ENCODE peak calls at places on chromosome X, in six cellular contexts. X is uterus; I is CD8-positive, alpha-beta T cell; O is lower leg skin; T is right lobe of liver; Z is upper lobe of right lung. G is an unnamed sample.

GRCh38 chrX:34891391-34891790 is 51.2 kb upstream of the FAM47B start:
- DNase-seq in I (no peak), O (no peak), X (no peak), Z (no peak), T (no peak), G (no peak)

GRCh38 chrX:132564026-132564425 is 75.2 kb upstream of the MBNL3 start:
- DNase-seq in O (no peak), I (no peak), Z (no peak), T (no peak), X (no peak), G (no peak)

GRCh38 chrX:78650906-78651437 is 8.2 kb downstream of the RTL3 start:
- DNase-seq in Z (no peak), I (no peak), O (no peak), X (no peak), T (no peak), G (no peak)

GRCh38 chrX:152136312-152136711 is 2.1 kb downstream of the MAGEA10 start:
- DNase-seq in T (no peak), Z (no peak), O (no peak), X (no peak), I (no peak), G (no peak)

GRCh38 chrX:9352683-9353430 is 112.0 kb upstream of the TBL1X start:
- DNase-seq in I (no peak), O (peak), T (no peak), X (no peak), Z (no peak), G (no peak)

GRCh38 chrX:137427061-137427778 is 138.7 kb upstream of the ZIC3 start:
- DNase-seq in T (no peak), O (no peak), Z (no peak), I (no peak), X (no peak), G (peak)

GRCh38 chrX:138874271-138874670 is 162.8 kb upstream of the FGF13 start:
- DNase-seq in Z (no peak), I (no peak), X (no peak), T (no peak), O (no peak), G (no peak)

GRCh38 chrX:10444204-10444603 is 176.2 kb downstream of the MID1 start:
- DNase-seq in I (no peak), O (no peak), X (no peak), T (no peak), Z (no peak), G (no peak)

GRCh38 chrX:30992381-30992904 is 79.4 kb downstream of the FTHL17 start:
- DNase-seq in I (no peak), Z (no peak), T (no peak), X (no peak), O (no peak), G (no peak)

GRCh38 chrX:1412551-1413161 is 20.7 kb upstream of the SLC25A6 start:
- DNase-seq in I (no peak), Z (peak), O (no peak), T (no peak), X (no peak), G (no peak)

GRCh38 chrX:107167163-107167921 is 38.9 kb downstream of the NUP62CL start:
- DNase-seq in X (no peak), I (no peak), T (no peak), Z (no peak), O (no peak), G (no peak)

GRCh38 chrX:43958529-43958928 is 14.7 kb downstream of the NDP start:
- DNase-seq in O (peak), T (no peak), Z (no peak), I (peak), X (peak), G (no peak)

GRCh38 chrX:39760930-39761329 is 336.8 kb downstream of the BCOR start:
- DNase-seq in O (no peak), I (no peak), T (no peak), X (no peak), Z (no peak), G (no peak)

GRCh38 chrX:71096702-71097032 is 1.0 kb downstream of the FOXO4 start:
- DNase-seq in O (no peak), Z (no peak), X (no peak), T (no peak), I (no peak), G (no peak)

GRCh38 chrX:107768051-107768450 is 7.5 kb downstream of the TSC22D3 start:
- DNase-seq in X (no peak), O (no peak), Z (no peak), T (no peak), I (no peak), G (no peak)

GRCh38 chrX:27680726-27681125 is 90.6 kb downstream of the DCAF8L2 start:
- DNase-seq in O (no peak), T (no peak), X (no peak), Z (no peak), I (no peak), G (no peak)

GRCh38 chrX:1027133-1027532 is 185.3 kb downstream of the CRLF2 start:
- DNase-seq in X (no peak), I (no peak), O (no peak), Z (peak), T (no peak), G (no peak)

GRCh38 chrX:2872937-2873336 is 44.2 kb downstream of the GYG2 start:
- DNase-seq in T (no peak), I (no peak), Z (no peak), X (no peak), O (no peak), G (no peak)

GRCh38 chrX:133269168-133269567 is 51.0 kb upstream of the TFDP3 start:
- DNase-seq in T (no peak), Z (no peak), I (no peak), X (no peak), O (no peak), G (no peak)

GRCh38 chrX:57367649-57368048 is 81.1 kb downstream of the FAAH2 start:
- DNase-seq in O (no peak), I (no peak), Z (no peak), T (no peak), X (no peak), G (no peak)

GRCh38 chrX:28582494-28582893 is 4.8 kb upstream of the IL1RAPL1 start:
- DNase-seq in X (no peak), T (no peak), Z (no peak), I (no peak), O (no peak), G (no peak)

GRCh38 chrX:3550160-3550765 is 163.2 kb downstream of the PRKX start:
- DNase-seq in Z (no peak), I (no peak), T (no peak), X (no peak), O (peak), G (no peak)

GRCh38 chrX:134537179-134537945 is 77.4 kb downstream of the HPRT1 start:
- DNase-seq in Z (no peak), X (no peak), T (no peak), O (no peak), I (no peak), G (no peak)

GRCh38 chrX:109294097-109294815 is 187.6 kb downstream of the GUCY2F start:
- DNase-seq in X (no peak), Z (no peak), T (no peak), I (no peak), O (no peak), G (no peak)

GRCh38 chrX:149495573-149496071 is 9.5 kb downstream of the IDS start:
- DNase-seq in Z (no peak), X (no peak), O (no peak), T (no peak), I (no peak), G (no peak)

GRCh38 chrX:149129767-149130166 is 375.3 kb downstream of the IDS start:
- DNase-seq in T (no peak), I (no peak), X (no peak), Z (no peak), O (no peak), G (no peak)

GRCh38 chrX:51836823-51837222 is 56.6 kb upstream of the MAGED1 start:
- DNase-seq in O (no peak), T (no peak), I (no peak), Z (no peak), X (no peak), G (no peak)

GRCh38 chrX:51456814-51457213 is 39.6 kb downstream of the NUDT11 start:
- DNase-seq in X (no peak), I (no peak), Z (no peak), O (no peak), T (no peak), G (no peak)

GRCh38 chrX:97898798-97899197 is 1015.1 kb downstream of the RPA4 start:
- DNase-seq in X (no peak), O (no peak), T (no peak), Z (no peak), I (no peak), G (no peak)

GRCh38 chrX:15343075-15343476 is 7.8 kb upstream of the PIGA start:
- DNase-seq in I (no peak), T (no peak), X (no peak), Z (no peak), O (no peak), G (no peak)

GRCh38 chrX:118355225-118355920 is 9.5 kb downstream of the WDR44 start:
- DNase-seq in O (no peak), I (no peak), X (no peak), Z (no peak), T (no peak), G (no peak)
- TF ChIP-seq CTCF in O (no peak), I (no peak), X (no peak), Z (no peak), T (no peak), G (no peak)

DNA sequence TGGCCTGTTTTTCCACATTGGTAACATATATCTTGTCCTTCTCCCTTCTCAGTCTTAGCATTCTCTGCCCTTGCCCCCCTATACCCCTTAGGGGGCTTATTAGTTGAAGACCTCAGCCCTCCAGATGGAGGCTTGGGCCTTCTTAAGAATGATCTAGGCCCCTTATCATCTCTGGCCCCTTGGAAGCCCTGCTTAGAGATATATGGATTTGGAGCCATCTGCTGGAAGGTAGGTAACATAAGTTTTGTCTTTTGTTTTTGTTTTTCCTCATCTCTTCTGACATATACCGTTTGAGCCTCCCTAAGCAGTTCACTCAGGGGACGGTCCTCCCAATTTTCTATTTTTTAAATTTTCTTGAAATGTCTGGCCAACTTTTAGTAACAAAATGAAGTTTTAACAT is 48.3 kb upstream of the NAP1L2 start:
- DNase-seq in Z (no peak), O (no peak), I (no peak), T (no peak), X (no peak), G (no peak)
- TF ChIP-seq CTCF in Z (no peak), O (no peak), I (no peak), T (peak), X (no peak), G (no peak)

DNA sequence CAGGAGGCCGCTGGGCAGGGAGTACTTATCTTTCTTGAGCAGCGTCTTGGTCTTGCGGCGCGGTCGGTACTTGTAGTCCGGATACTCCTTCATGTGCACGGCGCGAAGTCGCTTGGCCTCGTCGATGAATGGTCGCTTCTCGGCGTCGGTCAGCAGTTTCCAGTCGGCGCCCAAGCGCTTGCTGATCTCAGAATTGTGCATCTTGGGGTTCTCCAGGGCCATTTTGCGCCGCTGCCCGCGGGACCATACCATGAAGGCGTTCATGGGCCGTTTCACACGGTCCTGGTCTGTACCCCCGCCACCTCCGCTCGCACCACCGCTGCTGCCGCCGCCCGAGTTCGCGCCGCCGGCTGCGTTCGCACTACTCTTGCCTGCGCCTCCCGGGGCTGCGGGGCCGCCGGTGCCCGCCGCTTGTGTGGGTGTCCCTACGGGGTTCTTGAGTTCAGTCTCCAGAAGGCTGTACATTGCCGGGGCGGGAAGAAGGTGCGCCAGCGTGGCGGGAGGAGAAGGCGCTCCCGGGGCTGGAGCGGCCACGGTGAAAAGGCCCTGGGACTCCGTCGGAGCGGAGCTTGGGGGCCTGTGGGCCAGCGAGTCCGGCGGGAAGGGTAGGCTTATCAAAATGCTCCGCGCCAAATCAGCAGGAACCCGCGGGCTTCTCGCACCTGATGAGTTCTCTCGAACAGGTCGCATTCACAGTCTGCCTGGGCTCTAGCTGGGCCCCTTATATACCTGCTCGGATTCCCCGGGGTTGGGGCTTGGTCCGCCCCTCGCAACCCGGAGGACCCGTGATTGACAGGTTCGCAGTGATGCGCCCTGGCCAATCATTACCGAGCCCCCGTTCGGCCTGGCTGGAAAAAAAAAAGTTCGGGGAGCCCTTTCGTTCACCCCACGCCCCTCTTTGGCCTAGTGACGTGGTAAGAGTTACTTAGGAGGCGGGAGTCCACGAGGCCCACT is at the start of gene SOX3:
- DNase-seq in O (no peak), Z (no peak), X (no peak), T (no peak), I (no peak), G (no peak)
- TF ChIP-seq CTCF in O (no peak), Z (no peak), X (no peak), T (no peak), I (no peak), G (no peak)

DNA sequence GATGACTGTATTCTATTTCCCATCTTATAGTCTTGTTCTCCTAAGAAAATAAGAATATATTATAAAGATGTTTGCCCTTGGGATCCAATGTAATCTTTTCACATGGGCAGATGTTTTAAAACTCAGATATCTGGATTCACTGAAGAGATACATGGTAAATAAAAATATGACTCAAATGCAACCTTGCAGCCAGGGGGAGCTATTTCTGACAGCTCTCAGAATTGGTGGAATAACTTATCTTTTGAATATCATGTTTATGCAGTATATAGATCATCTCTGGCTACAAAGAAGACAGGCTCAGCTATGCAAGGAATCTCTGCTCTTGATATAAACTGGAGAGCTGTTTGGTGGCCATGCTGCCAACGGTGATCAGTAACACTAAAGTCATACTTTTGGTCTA is 274.7 kb downstream of the GLUD2 start:
- DNase-seq in I (no peak), T (no peak), X (no peak), Z (no peak), O (no peak), G (no peak)
- TF ChIP-seq CTCF in I (no peak), T (peak), X (no peak), Z (no peak), O (no peak), G (no peak)

GRCh38 chrX:130803537-130803936 is 99.5 kb downstream of the ENOX2 start:
- DNase-seq in T (no peak), Z (no peak), O (no peak), X (no peak), I (no peak), G (no peak)

GRCh38 chrX:130799393-130799792 is 103.6 kb downstream of the ENOX2 start:
- DNase-seq in I (no peak), Z (no peak), O (no peak), T (no peak), X (no peak), G (no peak)

GRCh38 chrX:130805906-130806305 is 97.1 kb downstream of the ENOX2 start:
- DNase-seq in T (no peak), Z (no peak), I (no peak), X (no peak), O (no peak), G (no peak)

DNA sequence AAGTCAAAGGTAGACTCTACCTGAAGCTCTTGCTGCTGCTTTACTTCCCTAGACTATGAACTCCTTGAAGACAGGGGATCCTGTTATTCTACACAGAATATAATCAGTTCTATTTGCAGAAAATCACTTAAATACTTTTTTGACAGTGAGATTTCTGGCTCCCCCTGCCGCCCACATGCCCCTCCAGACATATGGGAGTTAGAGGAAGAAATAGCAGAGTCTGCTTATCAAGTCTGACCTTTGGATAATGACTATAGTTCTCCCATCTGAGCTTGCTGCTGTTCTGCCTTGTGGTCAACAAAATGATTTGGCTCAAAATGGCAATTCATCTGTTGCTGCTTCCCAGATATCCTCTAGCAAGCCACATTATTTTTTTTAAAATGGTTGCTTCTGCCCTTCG is 101.1 kb downstream of the ENOX2 start:
- DNase-seq in X (no peak), T (no peak), I (no peak), O (no peak), Z (no peak), G (no peak)
- TF ChIP-seq CTCF in X (no peak), T (no peak), I (no peak), O (no peak), Z (no peak), G (no peak)

GRCh38 chrX:12076046-12076445 is 62.2 kb upstream of the FRMPD4 start:
- DNase-seq in Z (no peak), X (no peak), T (no peak), O (no peak), I (no peak), G (no peak)
- TF ChIP-seq CTCF in Z (no peak), X (no peak), T (no peak), O (no peak), I (no peak), G (no peak)

GRCh38 chrX:48703642-48704481 is 7.3 kb downstream of the SUV39H1 start:
- DNase-seq in O (no peak), X (no peak), T (no peak), I (no peak), Z (no peak), G (no peak)
- TF ChIP-seq CTCF in O (no peak), X (no peak), T (no peak), I (no peak), Z (no peak), G (no peak)

GRCh38 chrX:16712116-16712824 is at the start of gene CTPS2:
- DNase-seq in O (peak), T (peak), X (peak), I (peak), Z (peak), G (peak)
- TF ChIP-seq CTCF in O (no peak), T (no peak), X (no peak), I (no peak), Z (peak), G (no peak)

GRCh38 chrX:53452812-53453211 is 18.6 kb upstream of the HSD17B10 start:
- DNase-seq in O (no peak), I (no peak), T (no peak), X (no peak), Z (no peak), G (no peak)

GRCh38 chrX:53456254-53456653 is 22.1 kb upstream of the HSD17B10 start:
- DNase-seq in X (no peak), Z (no peak), O (no peak), T (no peak), I (no peak), G (no peak)

DNA sequence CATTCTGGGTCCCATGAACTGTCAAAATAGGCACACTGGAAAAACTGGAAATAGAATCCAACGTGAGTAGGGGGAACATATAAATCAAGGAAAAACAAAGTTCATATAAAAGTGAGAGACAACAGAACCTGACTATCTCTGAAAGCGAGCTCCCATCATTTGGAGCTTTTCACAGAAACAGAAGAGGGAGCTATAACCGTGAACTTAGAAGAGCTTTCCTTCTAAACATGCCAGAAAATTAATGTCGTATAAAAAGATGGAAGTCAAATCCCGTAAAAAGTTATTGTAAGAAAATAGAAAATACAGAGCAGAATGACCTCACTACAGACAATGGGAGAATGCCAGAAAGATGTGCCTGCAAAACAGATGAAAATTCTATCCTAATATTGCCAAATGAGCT is 23.9 kb upstream of the HSD17B10 start:
- DNase-seq in O (no peak), Z (no peak), X (no peak), I (no peak), T (no peak), G (no peak)
- TF ChIP-seq CTCF in O (no peak), Z (no peak), X (peak), I (no peak), T (no peak), G (no peak)